ENCODE peak calls at places on chromosome 14, in six cellular contexts. One of them, this sample, is unnamed.

GRCh38 chr14:23432946-23433345 is 2.5 kb downstream of the MYH7 start:
- DNase-seq in heart right ventricle: no peak
- DNase-seq in left ventricle myocardium inferior: no peak
- DNase-seq in tibial nerve: no peak
- DNase-seq in cardiac muscle cell: no peak
- DNase-seq in psoas muscle: no peak
- DNase-seq in this sample: peak; percentile 40

GRCh38 chr14:22646570-22647254 is 2.6 kb upstream of the OR6J1 start:
- DNase-seq in heart right ventricle: no peak
- DNase-seq in left ventricle myocardium inferior: no peak
- DNase-seq in tibial nerve: no peak
- DNase-seq in cardiac muscle cell: no peak
- DNase-seq in psoas muscle: no peak
- DNase-seq in this sample: no peak

GRCh38 chr14:104284107-104284592 is 145.8 kb downstream of the KIF26A start:
- DNase-seq in heart right ventricle: no peak
- DNase-seq in left ventricle myocardium inferior: peak; percentile 7
- DNase-seq in tibial nerve: no peak
- DNase-seq in cardiac muscle cell: no peak
- DNase-seq in psoas muscle: peak; percentile 40
- DNase-seq in this sample: no peak

GRCh38 chr14:35416108-35416750 is 11.7 kb upstream of the NFKBIA start:
- DNase-seq in heart right ventricle: no peak
- DNase-seq in left ventricle myocardium inferior: no peak
- DNase-seq in tibial nerve: no peak
- DNase-seq in cardiac muscle cell: peak; percentile 54
- DNase-seq in psoas muscle: no peak
- DNase-seq in this sample: no peak

GRCh38 chr14:68819260-68819691 is 26.4 kb upstream of the ZFP36L1 start:
- DNase-seq in heart right ventricle: no peak
- DNase-seq in left ventricle myocardium inferior: no peak
- DNase-seq in tibial nerve: no peak
- DNase-seq in cardiac muscle cell: peak; percentile 46
- DNase-seq in psoas muscle: no peak
- DNase-seq in this sample: no peak

GRCh38 chr14:20415723-20416622 is 2.7 kb upstream of the TEP1 start:
- DNase-seq in heart right ventricle: peak; percentile 30
- DNase-seq in left ventricle myocardium inferior: no peak
- DNase-seq in tibial nerve: peak; percentile 59
- DNase-seq in cardiac muscle cell: peak; percentile 53
- DNase-seq in psoas muscle: no peak
- DNase-seq in this sample: no peak

GRCh38 chr14:99262977-99263448 is 9.0 kb downstream of the BCL11B start:
- DNase-seq in heart right ventricle: no peak
- DNase-seq in left ventricle myocardium inferior: no peak
- DNase-seq in tibial nerve: no peak
- DNase-seq in cardiac muscle cell: no peak
- DNase-seq in psoas muscle: no peak
- DNase-seq in this sample: no peak

GRCh38 chr14:85308531-85309300 is 221.2 kb upstream of the FLRT2 start:
- DNase-seq in heart right ventricle: no peak
- DNase-seq in left ventricle myocardium inferior: no peak
- DNase-seq in tibial nerve: no peak
- DNase-seq in cardiac muscle cell: peak; percentile 40
- DNase-seq in psoas muscle: no peak
- DNase-seq in this sample: no peak

GRCh38 chr14:99075771-99076370 is 196.1 kb downstream of the BCL11B start:
- DNase-seq in heart right ventricle: no peak
- DNase-seq in left ventricle myocardium inferior: no peak
- DNase-seq in tibial nerve: no peak
- DNase-seq in cardiac muscle cell: no peak
- DNase-seq in psoas muscle: no peak
- DNase-seq in this sample: no peak

GRCh38 chr14:88863167-88863566 is 38.7 kb downstream of the TTC8 start:
- DNase-seq in heart right ventricle: no peak
- DNase-seq in left ventricle myocardium inferior: no peak
- DNase-seq in tibial nerve: no peak
- DNase-seq in cardiac muscle cell: no peak
- DNase-seq in psoas muscle: no peak
- DNase-seq in this sample: no peak

GRCh38 chr14:89429206-89430091 is 12.4 kb upstream of the FOXN3 start:
- DNase-seq in heart right ventricle: no peak
- DNase-seq in left ventricle myocardium inferior: no peak
- DNase-seq in tibial nerve: no peak
- DNase-seq in cardiac muscle cell: no peak
- DNase-seq in psoas muscle: no peak
- DNase-seq in this sample: no peak

GRCh38 chr14:69574954-69575295 is 254 bp upstream of the CCDC177 start:
- DNase-seq in heart right ventricle: no peak
- DNase-seq in left ventricle myocardium inferior: no peak
- DNase-seq in tibial nerve: no peak
- DNase-seq in cardiac muscle cell: no peak
- DNase-seq in psoas muscle: no peak
- DNase-seq in this sample: no peak

GRCh38 chr14:71005076-71005475 is 97.8 kb downstream of the PCNX1 start:
- DNase-seq in heart right ventricle: no peak
- DNase-seq in left ventricle myocardium inferior: no peak
- DNase-seq in tibial nerve: no peak
- DNase-seq in cardiac muscle cell: no peak
- DNase-seq in psoas muscle: no peak
- DNase-seq in this sample: no peak

GRCh38 chr14:76085358-76085757 is 66.4 kb upstream of the GPATCH2L start:
- DNase-seq in heart right ventricle: no peak
- DNase-seq in left ventricle myocardium inferior: no peak
- DNase-seq in tibial nerve: no peak
- DNase-seq in cardiac muscle cell: no peak
- DNase-seq in psoas muscle: no peak
- DNase-seq in this sample: peak; percentile 63
- H3K4me1 ChIP-seq in heart right ventricle: peaks cover 16% of the 10 kb centered on the region
- H3K4me1 ChIP-seq in left ventricle myocardium inferior: no peaks in the 10 kb centered on the region
- H3K4me1 ChIP-seq in tibial nerve: no peaks in the 10 kb centered on the region
- H3K4me1 ChIP-seq in cardiac muscle cell: no peaks in the 10 kb centered on the region
- H3K4me1 ChIP-seq in psoas muscle: peaks cover 57% of the 10 kb centered on the region
- H3K4me1 ChIP-seq in this sample: peaks cover 47% of the 10 kb centered on the region

GRCh38 chr14:93082576-93083001 is 33.1 kb downstream of the ITPK1 start:
- DNase-seq in heart right ventricle: no peak
- DNase-seq in left ventricle myocardium inferior: no peak
- DNase-seq in tibial nerve: no peak
- DNase-seq in cardiac muscle cell: no peak
- DNase-seq in psoas muscle: no peak
- DNase-seq in this sample: no peak
- H3K4me1 ChIP-seq in heart right ventricle: peaks cover 75% of the 10 kb centered on the region
- H3K4me1 ChIP-seq in left ventricle myocardium inferior: peaks cover 86% of the 10 kb centered on the region
- H3K4me1 ChIP-seq in tibial nerve: no peaks in the 10 kb centered on the region
- H3K4me1 ChIP-seq in cardiac muscle cell: peaks cover 13% of the 10 kb centered on the region
- H3K4me1 ChIP-seq in psoas muscle: peaks cover 12% of the 10 kb centered on the region
- H3K4me1 ChIP-seq in this sample: no peaks in the 10 kb centered on the region

GRCh38 chr14:50659327-50659974 is 8.7 kb downstream of the SAV1 start:
- DNase-seq in heart right ventricle: peak; percentile 21
- DNase-seq in left ventricle myocardium inferior: no peak
- DNase-seq in tibial nerve: no peak
- DNase-seq in cardiac muscle cell: no peak
- DNase-seq in psoas muscle: no peak
- DNase-seq in this sample: no peak

GRCh38 chr14:50658203-50658602 is 9.9 kb downstream of the SAV1 start:
- DNase-seq in heart right ventricle: peak; percentile 24
- DNase-seq in left ventricle myocardium inferior: no peak
- DNase-seq in tibial nerve: no peak
- DNase-seq in cardiac muscle cell: no peak
- DNase-seq in psoas muscle: no peak
- DNase-seq in this sample: no peak

GRCh38 chr14:50657753-50658152 is 10.4 kb downstream of the SAV1 start:
- DNase-seq in heart right ventricle: no peak
- DNase-seq in left ventricle myocardium inferior: no peak
- DNase-seq in tibial nerve: no peak
- DNase-seq in cardiac muscle cell: no peak
- DNase-seq in psoas muscle: no peak
- DNase-seq in this sample: no peak
- H3K4me1 ChIP-seq in heart right ventricle: peaks cover 69% of the 10 kb centered on the region
- H3K4me1 ChIP-seq in left ventricle myocardium inferior: peaks cover 78% of the 10 kb centered on the region
- H3K4me1 ChIP-seq in tibial nerve: no peaks in the 10 kb centered on the region
- H3K4me1 ChIP-seq in cardiac muscle cell: peaks cover 8% of the 10 kb centered on the region
- H3K4me1 ChIP-seq in psoas muscle: peaks cover 17% of the 10 kb centered on the region
- H3K4me1 ChIP-seq in this sample: peaks cover 22% of the 10 kb centered on the region

DNA sequence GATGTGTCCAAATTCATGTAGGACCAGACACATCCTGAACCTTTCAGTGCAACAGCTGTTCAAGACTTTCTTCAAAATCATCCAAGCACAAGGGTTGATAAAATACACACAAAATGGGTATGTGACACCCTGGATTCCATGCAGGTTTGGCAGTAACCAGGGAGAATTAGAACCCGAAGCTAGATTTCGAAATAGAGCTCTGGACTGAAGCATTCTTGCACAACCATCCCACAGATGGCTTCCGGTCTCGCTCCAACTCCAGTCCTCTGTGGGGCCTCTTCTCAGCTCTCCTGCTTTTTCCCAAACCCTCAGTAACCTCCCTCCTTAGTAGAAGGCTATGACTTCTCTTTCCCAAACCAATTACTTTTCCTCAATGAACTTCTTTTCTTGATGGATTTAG is 171.3 kb downstream of the TTC7B start:
- DNase-seq in heart right ventricle: no peak
- DNase-seq in left ventricle myocardium inferior: peak; percentile 54
- DNase-seq in tibial nerve: peak; percentile 34
- DNase-seq in cardiac muscle cell: no peak
- DNase-seq in psoas muscle: peak; percentile 78
- DNase-seq in this sample: peak; percentile 71
- H3K4me1 ChIP-seq in heart right ventricle: peaks cover 48% of the 10 kb centered on the region
- H3K4me1 ChIP-seq in left ventricle myocardium inferior: peaks cover 45% of the 10 kb centered on the region
- H3K4me1 ChIP-seq in tibial nerve: no peaks in the 10 kb centered on the region
- H3K4me1 ChIP-seq in cardiac muscle cell: peaks cover 22% of the 10 kb centered on the region
- H3K4me1 ChIP-seq in psoas muscle: peaks cover 57% of the 10 kb centered on the region
- H3K4me1 ChIP-seq in this sample: peaks cover 41% of the 10 kb centered on the region

DNA sequence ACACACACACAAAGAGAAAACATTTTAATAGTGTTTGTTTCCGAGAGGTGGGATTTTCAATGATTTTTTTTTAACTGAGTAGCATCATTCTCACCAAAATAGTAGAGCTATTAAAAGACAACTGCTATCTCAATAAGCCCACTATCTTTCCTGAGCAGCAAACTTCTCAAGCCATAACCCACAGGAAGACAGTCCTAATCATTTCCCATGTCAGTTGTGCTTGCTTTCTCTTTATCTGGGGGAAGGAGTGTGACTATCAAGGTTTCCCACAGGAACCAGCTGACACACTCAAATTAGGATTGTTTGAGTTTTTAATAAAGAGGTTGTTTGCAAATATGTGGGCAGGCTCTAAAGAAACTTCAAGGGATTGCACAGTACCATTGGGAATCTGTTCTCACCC is 4.9 kb upstream of the MAX start:
- DNase-seq in heart right ventricle: no peak
- DNase-seq in left ventricle myocardium inferior: no peak
- DNase-seq in tibial nerve: no peak
- DNase-seq in cardiac muscle cell: no peak
- DNase-seq in psoas muscle: no peak
- DNase-seq in this sample: no peak
- H3K4me1 ChIP-seq in heart right ventricle: peaks cover 6% of the 10 kb centered on the region
- H3K4me1 ChIP-seq in left ventricle myocardium inferior: peaks cover 8% of the 10 kb centered on the region
- H3K4me1 ChIP-seq in tibial nerve: no peaks in the 10 kb centered on the region
- H3K4me1 ChIP-seq in cardiac muscle cell: peaks cover 3% of the 10 kb centered on the region
- H3K4me1 ChIP-seq in psoas muscle: no peaks in the 10 kb centered on the region
- H3K4me1 ChIP-seq in this sample: no peaks in the 10 kb centered on the region

GRCh38 chr14:91409991-91410401 is 7.6 kb downstream of the CCDC88C start:
- DNase-seq in heart right ventricle: no peak
- DNase-seq in left ventricle myocardium inferior: no peak
- DNase-seq in tibial nerve: no peak
- DNase-seq in cardiac muscle cell: no peak
- DNase-seq in psoas muscle: no peak
- DNase-seq in this sample: no peak
- H3K4me1 ChIP-seq in heart right ventricle: peaks cover 21% of the 10 kb centered on the region
- H3K4me1 ChIP-seq in left ventricle myocardium inferior: peaks cover 5% of the 10 kb centered on the region
- H3K4me1 ChIP-seq in tibial nerve: no peaks in the 10 kb centered on the region
- H3K4me1 ChIP-seq in cardiac muscle cell: no peaks in the 10 kb centered on the region
- H3K4me1 ChIP-seq in psoas muscle: no peaks in the 10 kb centered on the region
- H3K4me1 ChIP-seq in this sample: no peaks in the 10 kb centered on the region